ENCODE peak calls at places on chromosomes 4 and X, in six cellular contexts. C is right cardiac atrium, E is ovary, I is esophagus squamous epithelium, W is spleen, D is esophagus muscularis mucosa. U is an unnamed sample. For H3K4me1, the result is how much of the 10 kb centered on the place peaks cover.

GRCh38 chr4:111628437-111628836 is 516.8 kb upstream of the FAM241A start:
- DNase-seq in C (peak), E (no peak), I (no peak), W (peak), D (no peak), U (no peak)

GRCh38 chr4:80239480-80239879 is 27.0 kb upstream of the FGF5 start:
- DNase-seq in C (no peak), E (no peak), I (no peak), W (no peak), D (no peak), U (no peak)

GRCh38 chr4:180655886-180656285 is 1587.3 kb upstream of the TENM3 start:
- DNase-seq in C (no peak), E (no peak), I (no peak), W (no peak), D (no peak), U (no peak)

GRCh38 chr4:88629826-88630225 is 37.5 kb downstream of the HERC3 start:
- DNase-seq in C (no peak), E (no peak), I (no peak), W (no peak), D (no peak), U (no peak)

GRCh38 chr4:84235131-84235530 is 264.0 kb downstream of the NKX6-1 start:
- DNase-seq in C (no peak), E (no peak), I (no peak), W (no peak), D (no peak), U (no peak)

GRCh38 chr4:74675673-74676279 is 118.5 kb downstream of the BTC start:
- DNase-seq in C (no peak), E (no peak), I (no peak), W (no peak), D (no peak), U (no peak)

GRCh38 chr4:150217192-150217591 is 138.9 kb downstream of the DCLK2 start:
- DNase-seq in C (no peak), E (no peak), I (no peak), W (no peak), D (no peak), U (no peak)

GRCh38 chrX:110143454-110144210 is 140.7 kb downstream of the TMEM164 start:
- DNase-seq in C (no peak), E (no peak), I (no peak), W (no peak), D (no peak), U (no peak)

GRCh38 chrX:120015145-120016067 is 62.1 kb downstream of the RHOXF2B start:
- DNase-seq in C (peak), E (peak), I (no peak), W (no peak), D (no peak), U (no peak)

GRCh38 chr4:94546949-94547348 is 95.2 kb downstream of the PDLIM5 start:
- DNase-seq in C (no peak), E (no peak), I (no peak), W (no peak), D (no peak), U (no peak)

GRCh38 chrX:20252392-20253231 is 14.1 kb downstream of the RPS6KA3 start:
- DNase-seq in C (peak), E (no peak), I (no peak), W (peak), D (no peak), U (peak)

GRCh38 chrX:71439898-71440297 is 73.7 kb downstream of the TAF1 start:
- DNase-seq in C (no peak), E (no peak), I (no peak), W (no peak), D (no peak), U (no peak)

GRCh38 chr4:126748736-126749135 is 884.0 kb upstream of the INTU start:
- DNase-seq in C (no peak), E (no peak), I (no peak), W (no peak), D (no peak), U (no peak)

GRCh38 chrX:123570011-123570590 is 162.8 kb downstream of the THOC2 start:
- DNase-seq in C (no peak), E (no peak), I (no peak), W (no peak), D (no peak), U (no peak)

GRCh38 chrX:129233791-129234190 is 289.5 kb downstream of the SMARCA1 start:
- DNase-seq in C (no peak), E (no peak), I (no peak), W (no peak), D (no peak), U (no peak)

GRCh38 chr4:124883642-124884041 is 171.1 kb upstream of the ANKRD50 start:
- DNase-seq in C (no peak), E (no peak), I (no peak), W (no peak), D (no peak), U (no peak)

GRCh38 chr4:123986268-123986798 is 589.7 kb downstream of the SPRY1 start:
- DNase-seq in C (peak), E (peak), I (peak), W (no peak), D (no peak), U (peak)

GRCh38 chr4:8587469-8588195 is 4.9 kb upstream of the CPZ start:
- DNase-seq in C (no peak), E (no peak), I (no peak), W (peak), D (no peak), U (no peak)

GRCh38 chrX:16573781-16574180 is 76.2 kb upstream of the S100G start:
- DNase-seq in C (no peak), E (no peak), I (no peak), W (no peak), D (no peak), U (no peak)

GRCh38 chrX:152886716-152887115 is 11.2 kb upstream of the ZNF185 start:
- DNase-seq in C (no peak), E (no peak), I (no peak), W (peak), D (no peak), U (no peak)

GRCh38 chr4:122661661-122662160 is 40.8 kb upstream of the IL21 start:
- DNase-seq in C (no peak), E (no peak), I (no peak), W (no peak), D (no peak), U (no peak)

GRCh38 chr4:109559625-109559982 is 442 bp upstream of the MCUB start:
- DNase-seq in C (peak), E (peak), I (no peak), W (peak), D (no peak), U (peak)

GRCh38 chr4:88027611-88028608 is 20.5 kb downstream of the PKD2 start:
- DNase-seq in C (no peak), E (no peak), I (no peak), W (no peak), D (no peak), U (no peak)

GRCh38 chr4:1767770-1768366 is 25.2 kb upstream of the FGFR3 start:
- DNase-seq in C (peak), E (no peak), I (no peak), W (no peak), D (no peak), U (no peak)

GRCh38 chrX:124860736-124861135 is 458.9 kb upstream of the TEX13C start:
- DNase-seq in C (no peak), E (no peak), I (no peak), W (no peak), D (no peak), U (no peak)

GRCh38 chr4:150462743-150463142 is 119.2 kb upstream of the MAB21L2 start:
- DNase-seq in C (no peak), E (no peak), I (no peak), W (no peak), D (no peak), U (no peak)

GRCh38 chr4:16194199-16194598 is 32.1 kb downstream of the TAPT1 start:
- DNase-seq in C (no peak), E (no peak), I (no peak), W (no peak), D (no peak), U (no peak)

GRCh38 chrX:107766470-107767140 is 9.0 kb downstream of the TSC22D3 start:
- DNase-seq in C (peak), E (peak), I (no peak), W (no peak), D (no peak), U (peak)

GRCh38 chr4:73603854-73604584 is 16.2 kb downstream of the RASSF6 start:
- DNase-seq in C (no peak), E (no peak), I (no peak), W (no peak), D (no peak), U (no peak)
- H3K4me1 ChIP-seq in C (under half), E (under half), I (under half), W (under half), D (under half), U (under half)

GRCh38 chr4:140943486-140943885 is 187.3 kb upstream of the TBC1D9 start:
- DNase-seq in C (no peak), E (no peak), I (no peak), W (no peak), D (no peak), U (no peak)
- H3K27ac ChIP-seq in C (no peak), E (no peak), I (no peak), W (no peak), D (peak), U (no peak)

GRCh38 chr4:151484396-151485102 is 75.6 kb downstream of the FHIP1A start:
- DNase-seq in C (no peak), E (no peak), I (no peak), W (no peak), D (no peak), U (no peak)
- H3K4me1 ChIP-seq in C (under half), E (under half), I (under half), W (under half), D (under half), U (under half)

DNA sequence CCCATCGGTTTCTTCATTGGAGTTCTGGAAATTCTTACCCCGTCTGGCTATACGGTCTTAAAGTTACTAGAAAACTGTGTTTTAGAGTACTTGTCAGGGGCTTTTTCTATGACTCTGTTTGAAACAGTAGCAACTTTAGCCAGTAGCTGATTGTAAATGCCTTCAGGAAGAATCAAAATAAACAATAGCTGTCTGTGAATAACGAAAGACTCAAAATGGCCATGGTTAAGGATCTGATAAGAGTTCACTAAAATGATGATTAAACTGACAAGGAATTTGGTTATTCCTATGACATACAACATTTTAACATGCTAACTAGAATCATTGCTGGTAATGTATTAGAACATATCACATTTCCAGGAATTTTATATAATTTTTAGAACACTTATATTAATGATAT is 191.0 kb downstream of the EVC2 start:
- DNase-seq in C (no peak), E (no peak), I (no peak), W (no peak), D (no peak), U (no peak)
- H3K27ac ChIP-seq in C (no peak), E (no peak), I (no peak), W (no peak), D (no peak), U (no peak)

DNA sequence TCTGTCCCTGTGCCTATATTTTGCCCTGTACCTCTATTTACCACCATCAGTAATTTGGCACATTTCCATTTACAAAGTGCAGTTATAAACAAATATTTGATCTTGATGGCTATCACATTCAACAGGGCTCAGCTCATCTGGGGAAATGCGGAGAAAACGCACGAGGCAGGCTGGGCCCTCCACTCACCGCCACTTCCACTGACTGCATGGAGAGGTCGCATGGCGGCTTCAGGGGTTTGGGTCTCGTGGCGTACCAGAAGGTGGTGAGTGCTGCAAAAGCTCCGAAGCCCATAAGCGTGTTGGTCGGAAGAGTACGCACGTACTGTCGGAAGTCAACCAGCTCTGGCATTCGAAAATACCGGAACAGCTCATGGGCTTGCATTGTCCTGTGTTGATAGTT is 22.6 kb downstream of the ACSL1 start:
- DNase-seq in C (no peak), E (no peak), I (no peak), W (peak), D (no peak), U (no peak)
- H3K4me1 ChIP-seq in C (under half), E (under half), I (under half), W (under half), D (under half), U (half or more)